ENCODE peak calls at places on chromosomes 7 and 10, in six cellular contexts. C is GM12878, M is A549, S is K562, E is HepG2, A is endothelial cell of umbilical vein. G is an unnamed sample.

GRCh38 chr10:130882911-130883310 is 428.6 kb downstream of the TCERG1L start:
- DNase-seq in A (no peak), C (no peak), M (no peak), E (no peak), S (no peak), G (no peak)

GRCh38 chr7:150357277-150357676 is 11.3 kb upstream of the REPIN1 start:
- DNase-seq in S (no peak), M (no peak), C (no peak), E (no peak), A (no peak), G (peak; percentile 92)

GRCh38 chr7:23394828-23395227 is 75.5 kb downstream of the IGF2BP3 start:
- DNase-seq in S (no peak), M (no peak), C (no peak), A (no peak), E (no peak), G (no peak)

GRCh38 chr10:34454590-34455289 is 360.4 kb downstream of the PARD3 start:
- DNase-seq in C (no peak), M (no peak), E (no peak), A (peak; percentile 16), S (no peak), G (no peak)

GRCh38 chr7:123355576-123356195 is 155.9 kb upstream of the SLC13A1 start:
- DNase-seq in M (peak; percentile 2), E (no peak), S (no peak), A (no peak), C (no peak), G (peak; percentile 8)

GRCh38 chr10:73865459-73866442 is 8.6 kb downstream of the CAMK2G start:
- DNase-seq in M (no peak), A (no peak), S (no peak), C (no peak), E (no peak), G (peak; percentile 96)

GRCh38 chr10:79242620-79243152 is 104.6 kb upstream of the PPIF start:
- DNase-seq in E (no peak), C (no peak), A (peak; percentile 71), M (no peak), S (no peak), G (peak; percentile 87)

GRCh38 chr7:83796760-83797159 is 147.8 kb upstream of the SEMA3E start:
- DNase-seq in A (no peak), C (peak; percentile 21), S (no peak), M (no peak), E (no peak), G (no peak)

GRCh38 chr7:122914812-122915211 is 28.6 kb upstream of the CADPS2 start:
- DNase-seq in S (peak; percentile 25), M (no peak), A (no peak), C (no peak), E (no peak), G (no peak)

GRCh38 chr7:33849961-33850559 is 55.3 kb upstream of the BMPER start:
- DNase-seq in S (no peak), C (no peak), A (no peak), M (no peak), E (no peak), G (no peak)
- TF ChIP-seq MYC in S (no peak), C (no peak), A (no peak), M (no peak), E (no peak), G (no peak)

GRCh38 chr10:110352930-110353243 is 48.2 kb upstream of the SMNDC1 start:
- DNase-seq in E (no peak), M (no peak), A (no peak), C (no peak), S (no peak), G (no peak)

GRCh38 chr10:110355922-110356627 is 51.4 kb upstream of the SMNDC1 start:
- DNase-seq in C (no peak), S (no peak), E (no peak), A (no peak), M (no peak), G (no peak)

GRCh38 chr10:110354322-110354766 is 49.6 kb upstream of the SMNDC1 start:
- DNase-seq in E (peak; percentile 41), A (peak; percentile 86), C (peak; percentile 58), S (peak; percentile 75), M (peak; percentile 88), G (peak; percentile 83)

GRCh38 chr10:110355181-110355831 is 50.6 kb upstream of the SMNDC1 start:
- DNase-seq in A (no peak), C (peak; percentile 58), M (no peak), E (no peak), S (no peak), G (no peak)

DNA sequence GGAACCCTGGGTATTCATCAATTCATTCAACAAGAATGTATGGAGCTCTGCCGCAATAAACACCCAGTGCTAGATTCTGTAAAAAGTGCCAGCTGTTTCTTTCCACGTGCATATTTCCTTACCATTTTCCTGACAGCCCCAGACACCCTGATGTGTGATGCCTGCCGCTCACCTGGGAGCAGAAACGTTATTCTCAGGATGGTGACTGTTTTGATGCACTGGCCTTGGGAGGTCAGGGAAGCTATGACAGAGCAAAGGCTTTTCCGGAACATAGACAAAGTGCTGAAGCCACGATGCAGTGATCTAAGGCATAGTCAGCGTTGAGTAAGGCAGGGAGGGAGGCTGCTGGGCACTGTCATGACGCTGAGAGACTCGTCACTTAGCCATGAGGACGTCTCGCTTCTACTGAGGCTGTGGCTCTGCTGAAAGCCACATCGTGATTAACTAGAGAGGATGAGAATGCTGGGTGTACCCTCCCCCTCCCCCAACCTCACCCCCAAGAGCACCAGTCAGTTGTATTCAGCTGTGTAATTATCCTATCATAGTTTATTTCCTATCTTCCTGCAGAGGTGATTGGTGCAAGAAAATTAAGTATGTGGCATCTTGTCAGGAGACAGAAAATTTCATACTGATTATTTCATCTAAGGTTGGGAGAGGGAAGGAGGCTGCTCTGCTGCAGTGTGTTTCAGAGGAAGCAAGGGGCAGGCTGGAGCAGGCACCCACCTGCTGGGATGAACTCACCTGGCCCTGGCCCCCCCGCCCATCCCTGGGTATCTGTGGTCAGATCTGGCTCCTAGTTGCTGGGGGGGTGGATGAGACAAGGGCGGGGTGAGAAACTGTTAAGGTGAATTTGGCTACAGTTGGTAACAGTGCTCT is 48.8 kb upstream of the SMNDC1 start:
- DNase-seq in M (peak; percentile 80), A (peak; percentile 66), E (no peak), C (no peak), S (peak; percentile 8), G (peak; percentile 23)
- TF ChIP-seq MAX in M (peak; percentile 75), A (no peak), E (no peak), C (no peak), S (no peak), G (no peak)

DNA sequence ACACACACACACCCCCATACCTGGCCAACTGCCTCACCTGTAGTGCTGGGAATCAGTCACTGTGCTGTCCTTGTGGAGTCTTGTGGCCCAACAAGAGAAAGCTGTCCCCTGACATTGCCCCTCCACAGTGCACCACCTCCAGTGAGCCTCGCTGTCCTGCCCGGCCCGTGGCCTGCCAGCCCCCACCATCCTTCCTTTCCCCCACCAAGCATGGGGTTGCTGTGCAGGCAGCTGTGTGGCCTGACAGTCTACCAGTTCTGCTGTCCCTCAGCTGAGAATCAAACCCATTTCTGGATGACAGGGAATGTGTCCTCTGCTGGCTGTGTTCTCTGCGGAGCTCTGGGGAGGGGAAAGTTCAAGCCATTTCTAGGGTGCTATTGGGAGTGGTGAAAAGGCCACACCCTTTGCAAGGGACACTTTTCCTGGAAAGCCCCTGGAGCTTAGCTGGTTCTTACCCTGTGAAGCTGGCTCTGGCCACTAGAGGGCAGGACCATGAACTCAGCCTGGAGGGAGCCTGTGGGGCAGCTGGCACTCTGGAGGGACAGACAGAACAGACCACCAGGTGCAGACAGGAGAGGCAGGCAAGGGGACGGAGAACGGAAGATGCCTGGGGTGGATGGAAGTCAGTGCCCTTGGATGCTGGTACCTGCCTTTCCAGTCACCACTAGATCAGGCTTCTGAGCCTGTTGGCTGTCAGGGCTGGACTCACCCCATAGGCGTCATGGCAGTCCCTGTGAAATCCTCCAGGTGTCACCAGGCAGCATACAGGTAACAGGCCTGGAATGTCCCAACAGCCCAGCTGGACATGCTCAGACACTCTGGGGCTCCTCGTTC is 10.5 kb upstream of the MTPAP start:
- DNase-seq in M (peak; percentile 79), C (peak; percentile 39), A (peak; percentile 56), E (peak; percentile 81), S (peak; percentile 89), G (peak; percentile 59)
- TF ChIP-seq CTCF in M (peak; percentile 82), C (peak; percentile 98), A (peak; percentile 78), E (peak; percentile 91), S (peak; percentile 83), G (peak; percentile 66)

GRCh38 chr7:70569335-70569819 is 562.6 kb upstream of the GALNT17 start:
- DNase-seq in M (no peak), C (peak; percentile 12), S (peak; percentile 81), E (no peak), A (no peak), G (no peak)
- TF ChIP-seq MYC in M (no peak), C (no peak), S (peak; percentile 29), E (no peak), A (no peak), G (no peak)

DNA sequence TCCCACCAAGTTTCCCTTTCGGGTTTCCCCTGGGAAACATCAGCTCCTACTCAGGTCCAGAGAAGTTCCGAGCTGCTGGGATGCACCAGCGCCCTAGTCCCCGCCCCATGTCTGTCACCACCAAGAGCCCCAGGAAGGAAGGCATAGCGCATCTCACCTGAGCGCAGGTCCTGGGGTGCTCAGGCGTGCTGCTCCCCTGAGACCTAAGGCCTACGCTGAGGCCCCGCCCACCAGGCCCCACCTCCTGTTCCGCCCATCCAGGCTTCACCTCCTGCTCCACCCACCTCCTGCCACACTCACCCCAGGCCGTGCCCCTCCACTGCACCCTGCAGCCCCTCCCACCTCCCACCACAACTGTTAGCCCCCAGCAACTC is 1.2 kb upstream of the TFR2 start:
- DNase-seq in E (peak; percentile 38), M (no peak), A (no peak), C (no peak), S (peak; percentile 92), G (no peak)
- TF ChIP-seq MAX in E (no peak), M (no peak), A (no peak), C (no peak), S (no peak), G (no peak)

DNA sequence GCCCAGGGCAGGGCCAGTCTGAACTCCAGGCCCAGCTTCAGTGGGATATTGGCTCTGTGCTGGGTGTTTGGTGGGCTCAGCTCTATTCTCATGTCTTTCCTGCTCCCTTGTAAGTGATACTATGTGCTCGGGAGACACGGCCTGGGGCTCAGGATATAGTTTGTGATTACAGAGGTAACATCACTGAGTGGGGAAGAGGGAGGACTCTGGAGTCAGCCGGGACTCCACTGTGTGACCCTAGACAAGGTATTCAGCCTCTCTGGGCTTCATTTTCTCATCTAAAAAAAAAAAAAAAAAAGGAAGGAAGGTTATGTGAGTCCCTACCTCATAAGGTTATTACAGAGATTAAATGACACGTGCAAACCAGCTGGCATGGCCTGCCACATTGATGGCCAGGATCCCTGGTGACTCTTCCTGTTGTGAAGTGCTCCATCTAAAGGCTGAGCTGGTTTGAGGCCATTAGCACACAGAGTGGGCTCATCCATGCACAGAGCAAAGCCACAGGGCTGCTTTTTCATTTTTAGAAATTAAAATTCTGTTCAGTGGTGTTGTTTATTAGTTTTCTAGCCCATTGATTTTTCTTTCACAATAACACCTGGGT is 15.7 kb downstream of the SLC13A4 start:
- DNase-seq in C (no peak), E (no peak), A (no peak), S (no peak), M (no peak), G (no peak)
- TF ChIP-seq CTCF in C (no peak), E (no peak), A (no peak), S (no peak), M (no peak), G (no peak)

GRCh38 chr10:59079386-59080226 is 96.8 kb upstream of the PHYHIPL start:
- DNase-seq in A (peak; percentile 74), S (no peak), E (peak; percentile 39), C (no peak), M (peak; percentile 42), G (no peak)

GRCh38 chr10:59077855-59078254 is 98.6 kb upstream of the PHYHIPL start:
- DNase-seq in A (no peak), M (no peak), S (no peak), E (no peak), C (no peak), G (no peak)

GRCh38 chr10:59085641-59086502 is 90.6 kb upstream of the PHYHIPL start:
- DNase-seq in A (no peak), E (no peak), C (no peak), S (no peak), M (no peak), G (no peak)

GRCh38 chr10:59082249-59082648 is 94.2 kb upstream of the PHYHIPL start:
- DNase-seq in E (no peak), M (no peak), C (no peak), A (no peak), S (no peak), G (no peak)
- TF ChIP-seq MYC in E (no peak), M (no peak), C (no peak), A (no peak), S (no peak), G (no peak)